ENCODE peak calls at places on chromosomes 13 and 19, in four cellular contexts. One of them, this sample, is unnamed.
A peak's percentile ranks its signal among the peaks of the same experiment; 100 is the strongest.

GRCh38 chr13:110628952-110629701 is 13.8 kb downstream of the NAXD start:
- DNase-seq in HepG2: no peak
- DNase-seq in IMR-90: no peak
- DNase-seq in SK-N-SH: peak; percentile 77
- DNase-seq in this sample: no peak

GRCh38 chr13:88908896-88909535 is 1237.8 kb downstream of the SLITRK5 start:
- DNase-seq in HepG2: no peak
- DNase-seq in IMR-90: no peak
- DNase-seq in SK-N-SH: no peak
- DNase-seq in this sample: no peak

GRCh38 chr13:90997951-90998350 is 349.5 kb upstream of the MIR17HG start:
- DNase-seq in HepG2: no peak
- DNase-seq in IMR-90: no peak
- DNase-seq in SK-N-SH: no peak
- DNase-seq in this sample: no peak

GRCh38 chr13:105612541-105612940 is 922.9 kb downstream of the EFNB2 start:
- DNase-seq in HepG2: no peak
- DNase-seq in IMR-90: no peak
- DNase-seq in SK-N-SH: no peak
- DNase-seq in this sample: no peak

GRCh38 chr19:38564981-38565685 is 52.6 kb downstream of the MAP4K1 start:
- DNase-seq in HepG2: no peak
- DNase-seq in IMR-90: no peak
- DNase-seq in SK-N-SH: peak; percentile 78
- DNase-seq in this sample: no peak

GRCh38 chr13:111198979-111199378 is 83.9 kb downstream of the ARHGEF7 start:
- DNase-seq in HepG2: no peak
- DNase-seq in IMR-90: no peak
- DNase-seq in SK-N-SH: no peak
- DNase-seq in this sample: no peak

GRCh38 chr13:102233566-102234208 is 168.2 kb downstream of the FGF14 start:
- DNase-seq in HepG2: no peak
- DNase-seq in IMR-90: no peak
- DNase-seq in SK-N-SH: no peak
- DNase-seq in this sample: no peak

GRCh38 chr13:67045357-67045756 is 184.8 kb downstream of the PCDH9 start:
- DNase-seq in HepG2: no peak
- DNase-seq in IMR-90: no peak
- DNase-seq in SK-N-SH: no peak
- DNase-seq in this sample: no peak

GRCh38 chr13:48223016-48223385 is 10.0 kb upstream of the ITM2B start:
- DNase-seq in HepG2: no peak
- DNase-seq in IMR-90: no peak
- DNase-seq in SK-N-SH: no peak
- DNase-seq in this sample: no peak

GRCh38 chr13:76000131-76000530 is 364.0 kb downstream of the LMO7 start:
- DNase-seq in HepG2: no peak
- DNase-seq in IMR-90: no peak
- DNase-seq in SK-N-SH: no peak
- DNase-seq in this sample: no peak

DNA sequence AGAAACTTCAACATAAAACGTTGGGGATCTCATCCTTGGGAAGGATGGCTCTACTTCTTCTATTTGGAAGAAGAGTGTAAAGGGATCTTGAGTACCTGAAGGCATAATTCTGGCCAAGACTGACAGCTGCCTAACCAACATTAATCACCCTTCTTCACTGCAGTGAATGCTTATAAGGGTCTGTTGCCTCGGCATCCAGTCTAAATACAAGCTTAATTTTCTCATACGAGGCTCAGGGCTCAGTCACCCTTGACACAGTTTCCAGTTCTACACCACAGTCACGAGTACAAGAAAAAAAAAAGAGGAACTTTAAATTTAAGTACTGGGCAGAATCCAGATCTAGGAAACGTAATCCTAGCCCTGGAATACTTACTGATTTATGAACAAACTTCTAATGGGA is 9.0 kb downstream of the FPR3 start:
- DNase-seq in HepG2: no peak
- DNase-seq in IMR-90: no peak
- DNase-seq in SK-N-SH: no peak
- DNase-seq in this sample: no peak
- TF ChIP-seq RFX5 in HepG2: no peak
- TF ChIP-seq RFX5 in IMR-90: no peak
- TF ChIP-seq RFX5 in SK-N-SH: no peak
- TF ChIP-seq RFX5 in this sample: no peak

GRCh38 chr13:95678967-95679366 is 2.0 kb downstream of the DNAJC3 start:
- DNase-seq in HepG2: no peak
- DNase-seq in IMR-90: no peak
- DNase-seq in SK-N-SH: no peak
- DNase-seq in this sample: no peak
- H3K9ac ChIP-seq in HepG2: peak overlapping the region; percentile 92
- H3K9ac ChIP-seq in IMR-90: no peak overlapping the region
- H3K9ac ChIP-seq in SK-N-SH: peak overlapping the region; percentile 77
- H3K9ac ChIP-seq in this sample: peak overlapping the region; percentile 77

DNA sequence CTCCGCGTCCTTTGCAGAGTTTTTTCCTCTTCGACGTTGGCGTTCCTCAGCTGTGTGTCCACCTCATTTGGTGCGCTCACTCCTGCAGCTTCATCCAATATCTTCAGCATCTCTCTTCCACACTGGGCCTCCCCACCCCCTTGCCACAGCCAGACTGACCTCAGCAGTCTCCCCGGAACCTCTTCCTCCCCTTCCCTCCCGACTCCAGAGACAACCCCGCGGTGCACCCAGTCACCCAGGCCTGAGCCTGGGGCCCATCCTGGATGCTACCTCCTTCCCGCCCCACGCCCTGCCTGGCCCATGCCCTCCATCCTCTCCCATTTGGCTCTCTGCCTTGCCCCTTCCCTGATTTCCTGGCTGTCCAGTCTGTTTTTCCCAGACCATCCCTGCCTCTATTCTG is 8.1 kb upstream of the C5AR2 start:
- DNase-seq in HepG2: no peak
- DNase-seq in IMR-90: no peak
- DNase-seq in SK-N-SH: peak; percentile 15
- DNase-seq in this sample: no peak
- TF ChIP-seq RFX5 in HepG2: no peak
- TF ChIP-seq RFX5 in IMR-90: no peak
- TF ChIP-seq RFX5 in SK-N-SH: no peak
- TF ChIP-seq RFX5 in this sample: no peak

GRCh38 chr13:94168784-94169512 is 310.5 kb downstream of the DCT start:
- DNase-seq in HepG2: no peak
- DNase-seq in IMR-90: peak; percentile 33
- DNase-seq in SK-N-SH: no peak
- DNase-seq in this sample: no peak
- H3K9ac ChIP-seq in HepG2: no peak overlapping the region
- H3K9ac ChIP-seq in IMR-90: no peak overlapping the region
- H3K9ac ChIP-seq in SK-N-SH: no peak overlapping the region
- H3K9ac ChIP-seq in this sample: no peak overlapping the region